ENCODE peak calls at places on chromosome 9, in four cellular contexts. One of them, this sample, is unnamed.

GRCh38 chr9:99025616-99026270 is 79.2 kb upstream of the TGFBR1 start:
- DNase-seq in ovary: no peak
- DNase-seq in HFFc6: no peak
- DNase-seq in fibroblast of the aortic adventitia: no peak
- DNase-seq in this sample: peak

GRCh38 chr9:93189369-93190132 is 5.6 kb downstream of the WNK2 start:
- DNase-seq in ovary: no peak
- DNase-seq in HFFc6: no peak
- DNase-seq in fibroblast of the aortic adventitia: no peak
- DNase-seq in this sample: no peak

GRCh38 chr9:70601000-70601929 is 186.8 kb upstream of the KLF9 start:
- DNase-seq in ovary: peak
- DNase-seq in HFFc6: peak
- DNase-seq in fibroblast of the aortic adventitia: peak
- DNase-seq in this sample: peak

GRCh38 chr9:34989946-34990635 is 546 bp downstream of the DNAJB5 start:
- DNase-seq in ovary: peak
- DNase-seq in HFFc6: no peak
- DNase-seq in fibroblast of the aortic adventitia: no peak
- DNase-seq in this sample: no peak

GRCh38 chr9:99868845-99869244 is 37.6 kb upstream of the STX17 start:
- DNase-seq in ovary: no peak
- DNase-seq in HFFc6: no peak
- DNase-seq in fibroblast of the aortic adventitia: no peak
- DNase-seq in this sample: no peak

GRCh38 chr9:106893088-106893487 is 30.1 kb downstream of the ZNF462 start:
- DNase-seq in ovary: no peak
- DNase-seq in HFFc6: peak
- DNase-seq in fibroblast of the aortic adventitia: no peak
- DNase-seq in this sample: no peak

GRCh38 chr9:87137718-87138117 is 190.4 kb upstream of the GAS1 start:
- DNase-seq in ovary: no peak
- DNase-seq in HFFc6: no peak
- DNase-seq in fibroblast of the aortic adventitia: no peak
- DNase-seq in this sample: no peak

GRCh38 chr9:77605449-77606220 is 42.5 kb downstream of the GNA14 start:
- DNase-seq in ovary: no peak
- DNase-seq in HFFc6: no peak
- DNase-seq in fibroblast of the aortic adventitia: no peak
- DNase-seq in this sample: no peak

GRCh38 chr9:91896513-91897121 is 53.4 kb downstream of the ROR2 start:
- DNase-seq in ovary: peak
- DNase-seq in HFFc6: no peak
- DNase-seq in fibroblast of the aortic adventitia: peak
- DNase-seq in this sample: no peak

GRCh38 chr9:134666801-134667200 is 25.2 kb downstream of the COL5A1 start:
- DNase-seq in ovary: no peak
- DNase-seq in HFFc6: peak
- DNase-seq in fibroblast of the aortic adventitia: peak
- DNase-seq in this sample: no peak

GRCh38 chr9:33153666-33154065 is 13.5 kb downstream of the B4GALT1 start:
- DNase-seq in ovary: no peak
- DNase-seq in HFFc6: no peak
- DNase-seq in fibroblast of the aortic adventitia: no peak
- DNase-seq in this sample: no peak

DNA sequence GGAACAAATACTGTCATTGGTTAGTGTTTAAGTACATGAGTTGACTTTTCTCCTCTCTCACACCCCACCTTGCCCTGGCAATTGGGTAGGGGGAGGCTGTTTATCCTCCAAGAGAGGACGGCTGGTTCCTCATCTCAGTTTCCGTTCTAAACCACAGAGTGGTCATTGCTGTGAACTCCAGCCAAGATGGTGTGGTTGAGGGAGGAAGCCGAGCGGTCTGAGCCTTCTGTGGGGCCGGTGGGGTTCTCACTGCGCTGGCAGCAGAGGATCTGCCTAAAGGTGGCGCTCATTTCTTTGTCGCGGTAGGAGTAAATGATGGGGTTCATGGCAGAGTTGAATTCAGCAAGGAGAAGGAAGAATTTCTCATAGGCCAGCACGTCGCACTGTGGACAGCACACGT is 163.0 kb downstream of the LPAR1 start:
- DNase-seq in ovary: peak
- DNase-seq in HFFc6: no peak
- DNase-seq in fibroblast of the aortic adventitia: no peak
- DNase-seq in this sample: no peak
- TF ChIP-seq CTCF in ovary: no peak
- TF ChIP-seq CTCF in HFFc6: no peak
- TF ChIP-seq CTCF in fibroblast of the aortic adventitia: no peak
- TF ChIP-seq CTCF in this sample: no peak

GRCh38 chr9:130432362-130432761 is 12.4 kb upstream of the ASS1 start:
- DNase-seq in ovary: no peak
- DNase-seq in HFFc6: no peak
- DNase-seq in fibroblast of the aortic adventitia: no peak
- DNase-seq in this sample: no peak
- TF ChIP-seq CTCF in ovary: no peak
- TF ChIP-seq CTCF in HFFc6: peak
- TF ChIP-seq CTCF in fibroblast of the aortic adventitia: no peak
- TF ChIP-seq CTCF in this sample: peak

GRCh38 chr9:5480919-5481743 is 29.2 kb upstream of the PDCD1LG2 start:
- DNase-seq in ovary: no peak
- DNase-seq in HFFc6: no peak
- DNase-seq in fibroblast of the aortic adventitia: no peak
- DNase-seq in this sample: no peak
- TF ChIP-seq CTCF in ovary: no peak
- TF ChIP-seq CTCF in HFFc6: peak
- TF ChIP-seq CTCF in fibroblast of the aortic adventitia: peak
- TF ChIP-seq CTCF in this sample: no peak

GRCh38 chr9:114094971-114095370 is 4.1 kb downstream of the KIF12 start:
- DNase-seq in ovary: no peak
- DNase-seq in HFFc6: no peak
- DNase-seq in fibroblast of the aortic adventitia: no peak
- DNase-seq in this sample: no peak

GRCh38 chr9:114097613-114098020 is 1.5 kb downstream of the KIF12 start:
- DNase-seq in ovary: no peak
- DNase-seq in HFFc6: no peak
- DNase-seq in fibroblast of the aortic adventitia: no peak
- DNase-seq in this sample: no peak

GRCh38 chr9:114096866-114097612 is 2.1 kb downstream of the KIF12 start:
- DNase-seq in ovary: no peak
- DNase-seq in HFFc6: no peak
- DNase-seq in fibroblast of the aortic adventitia: no peak
- DNase-seq in this sample: no peak

GRCh38 chr9:114098021-114098659 is 952 bp downstream of the KIF12 start:
- DNase-seq in ovary: no peak
- DNase-seq in HFFc6: no peak
- DNase-seq in fibroblast of the aortic adventitia: no peak
- DNase-seq in this sample: no peak

GRCh38 chr9:114096041-114096511 is 3.0 kb downstream of the KIF12 start:
- DNase-seq in ovary: no peak
- DNase-seq in HFFc6: no peak
- DNase-seq in fibroblast of the aortic adventitia: no peak
- DNase-seq in this sample: no peak
- TF ChIP-seq CTCF in ovary: no peak
- TF ChIP-seq CTCF in HFFc6: peak
- TF ChIP-seq CTCF in fibroblast of the aortic adventitia: no peak
- TF ChIP-seq CTCF in this sample: peak